ENCODE peak calls at places on chromosomes 12 and 14, in four cellular contexts. One of them, this sample, is unnamed.

GRCh38 chr12:131825146-131825892 is 2.9 kb upstream of the MMP17 start:
- DNase-seq in stimulated activated CD4-positive, alpha-beta T cell treated with anti-CD3 and anti-CD28 coated beads, Interleukin-1b, Interleukin-23, amount 100 ng/mL, for 24 hours: no peak
- DNase-seq in activated gamma-delta T cell treated with anti-CD3 and anti-CD28 coated beads, Interleukin-2, amount 50 U/mL, for 16 hours: no peak
- DNase-seq in kidney glomerular epithelial cell: no peak
- DNase-seq in this sample: no peak

GRCh38 chr12:6821674-6822433 is at the start of gene GPR162:
- DNase-seq in stimulated activated CD4-positive, alpha-beta T cell treated with anti-CD3 and anti-CD28 coated beads, Interleukin-1b, Interleukin-23, amount 100 ng/mL, for 24 hours: no peak
- DNase-seq in activated gamma-delta T cell treated with anti-CD3 and anti-CD28 coated beads, Interleukin-2, amount 50 U/mL, for 16 hours: no peak
- DNase-seq in kidney glomerular epithelial cell: no peak
- DNase-seq in this sample: peak; percentile 70

GRCh38 chr12:25524381-25524780 is 28.7 kb downstream of the LMNTD1 start:
- DNase-seq in stimulated activated CD4-positive, alpha-beta T cell treated with anti-CD3 and anti-CD28 coated beads, Interleukin-1b, Interleukin-23, amount 100 ng/mL, for 24 hours: no peak
- DNase-seq in activated gamma-delta T cell treated with anti-CD3 and anti-CD28 coated beads, Interleukin-2, amount 50 U/mL, for 16 hours: no peak
- DNase-seq in kidney glomerular epithelial cell: peak; percentile 7
- DNase-seq in this sample: no peak

GRCh38 chr12:10901427-10901826 is 7.9 kb downstream of the TAS2R13 start:
- DNase-seq in stimulated activated CD4-positive, alpha-beta T cell treated with anti-CD3 and anti-CD28 coated beads, Interleukin-1b, Interleukin-23, amount 100 ng/mL, for 24 hours: no peak
- DNase-seq in activated gamma-delta T cell treated with anti-CD3 and anti-CD28 coated beads, Interleukin-2, amount 50 U/mL, for 16 hours: no peak
- DNase-seq in kidney glomerular epithelial cell: no peak
- DNase-seq in this sample: no peak

GRCh38 chr12:52496590-52497071 is 3.6 kb upstream of the KRT6A start:
- DNase-seq in stimulated activated CD4-positive, alpha-beta T cell treated with anti-CD3 and anti-CD28 coated beads, Interleukin-1b, Interleukin-23, amount 100 ng/mL, for 24 hours: no peak
- DNase-seq in activated gamma-delta T cell treated with anti-CD3 and anti-CD28 coated beads, Interleukin-2, amount 50 U/mL, for 16 hours: no peak
- DNase-seq in kidney glomerular epithelial cell: peak; percentile 87
- DNase-seq in this sample: peak; percentile 12

GRCh38 chr12:90682398-90682797 is 272.6 kb downstream of the CCER1 start:
- DNase-seq in stimulated activated CD4-positive, alpha-beta T cell treated with anti-CD3 and anti-CD28 coated beads, Interleukin-1b, Interleukin-23, amount 100 ng/mL, for 24 hours: no peak
- DNase-seq in activated gamma-delta T cell treated with anti-CD3 and anti-CD28 coated beads, Interleukin-2, amount 50 U/mL, for 16 hours: no peak
- DNase-seq in kidney glomerular epithelial cell: no peak
- DNase-seq in this sample: no peak

GRCh38 chr12:49264873-49265792 is at the start of gene TUBA1C:
- DNase-seq in stimulated activated CD4-positive, alpha-beta T cell treated with anti-CD3 and anti-CD28 coated beads, Interleukin-1b, Interleukin-23, amount 100 ng/mL, for 24 hours: peak; percentile 85
- DNase-seq in activated gamma-delta T cell treated with anti-CD3 and anti-CD28 coated beads, Interleukin-2, amount 50 U/mL, for 16 hours: peak; percentile 81
- DNase-seq in kidney glomerular epithelial cell: peak; percentile 82
- DNase-seq in this sample: peak; percentile 85

GRCh38 chr14:90969493-90970166 is 90.8 kb downstream of the RPS6KA5 start:
- DNase-seq in stimulated activated CD4-positive, alpha-beta T cell treated with anti-CD3 and anti-CD28 coated beads, Interleukin-1b, Interleukin-23, amount 100 ng/mL, for 24 hours: no peak
- DNase-seq in activated gamma-delta T cell treated with anti-CD3 and anti-CD28 coated beads, Interleukin-2, amount 50 U/mL, for 16 hours: no peak
- DNase-seq in kidney glomerular epithelial cell: peak; percentile 6
- DNase-seq in this sample: no peak

GRCh38 chr12:71694099-71694820 is 8.4 kb downstream of the TMEM19 start:
- DNase-seq in stimulated activated CD4-positive, alpha-beta T cell treated with anti-CD3 and anti-CD28 coated beads, Interleukin-1b, Interleukin-23, amount 100 ng/mL, for 24 hours: no peak
- DNase-seq in activated gamma-delta T cell treated with anti-CD3 and anti-CD28 coated beads, Interleukin-2, amount 50 U/mL, for 16 hours: no peak
- DNase-seq in kidney glomerular epithelial cell: no peak
- DNase-seq in this sample: no peak

GRCh38 chr12:18895946-18896345 is 158.0 kb downstream of the CAPZA3 start:
- DNase-seq in stimulated activated CD4-positive, alpha-beta T cell treated with anti-CD3 and anti-CD28 coated beads, Interleukin-1b, Interleukin-23, amount 100 ng/mL, for 24 hours: no peak
- DNase-seq in activated gamma-delta T cell treated with anti-CD3 and anti-CD28 coated beads, Interleukin-2, amount 50 U/mL, for 16 hours: no peak
- DNase-seq in kidney glomerular epithelial cell: no peak
- DNase-seq in this sample: peak; percentile 23

GRCh38 chr12:76863005-76863670 is 15.7 kb downstream of the CSRP2 start:
- DNase-seq in stimulated activated CD4-positive, alpha-beta T cell treated with anti-CD3 and anti-CD28 coated beads, Interleukin-1b, Interleukin-23, amount 100 ng/mL, for 24 hours: no peak
- DNase-seq in activated gamma-delta T cell treated with anti-CD3 and anti-CD28 coated beads, Interleukin-2, amount 50 U/mL, for 16 hours: no peak
- DNase-seq in kidney glomerular epithelial cell: no peak
- DNase-seq in this sample: no peak

GRCh38 chr14:86865934-86866333 is 1127.0 kb downstream of the GALC start:
- DNase-seq in stimulated activated CD4-positive, alpha-beta T cell treated with anti-CD3 and anti-CD28 coated beads, Interleukin-1b, Interleukin-23, amount 100 ng/mL, for 24 hours: no peak
- DNase-seq in activated gamma-delta T cell treated with anti-CD3 and anti-CD28 coated beads, Interleukin-2, amount 50 U/mL, for 16 hours: no peak
- DNase-seq in kidney glomerular epithelial cell: no peak
- DNase-seq in this sample: no peak

GRCh38 chr12:3493225-3494049 is 2.4 kb downstream of the PRMT8 start:
- DNase-seq in stimulated activated CD4-positive, alpha-beta T cell treated with anti-CD3 and anti-CD28 coated beads, Interleukin-1b, Interleukin-23, amount 100 ng/mL, for 24 hours: no peak
- DNase-seq in activated gamma-delta T cell treated with anti-CD3 and anti-CD28 coated beads, Interleukin-2, amount 50 U/mL, for 16 hours: no peak
- DNase-seq in kidney glomerular epithelial cell: no peak
- DNase-seq in this sample: no peak

GRCh38 chr14:59116984-59117415 is 71.5 kb upstream of the DAAM1 start:
- DNase-seq in stimulated activated CD4-positive, alpha-beta T cell treated with anti-CD3 and anti-CD28 coated beads, Interleukin-1b, Interleukin-23, amount 100 ng/mL, for 24 hours: no peak
- DNase-seq in activated gamma-delta T cell treated with anti-CD3 and anti-CD28 coated beads, Interleukin-2, amount 50 U/mL, for 16 hours: no peak
- DNase-seq in kidney glomerular epithelial cell: peak; percentile 72
- DNase-seq in this sample: no peak

This sample was measured in neuronal stem cell.